ENCODE peak calls at places on chromosomes 1 and 21, in nine cellular contexts. One of them, this sample, is unnamed. For H3K36me3, the result is how much of the 10 kb centered on the place peaks cover.

GRCh38 chr21:25518491-25518911 is 88.8 kb downstream of the MRPL39 start:
- DNase-seq in cardiac muscle cell: peak
- DNase-seq in keratinocyte: no peak
- DNase-seq in neural progenitor cell: peak
- DNase-seq in stomach: no peak
- DNase-seq in Peyer's patch: no peak
- DNase-seq in CD8-positive, alpha-beta T cell: no peak
- DNase-seq in lower lobe of right lung: no peak
- DNase-seq in GM23338: peak
- DNase-seq in this sample: no peak

GRCh38 chr1:59340411-59341307 is 43.8 kb downstream of the FGGY start:
- DNase-seq in Peyer's patch: no peak
- DNase-seq in keratinocyte: no peak
- DNase-seq in cardiac muscle cell: no peak
- DNase-seq in GM23338: no peak
- DNase-seq in lower lobe of right lung: no peak
- DNase-seq in stomach: no peak
- DNase-seq in CD8-positive, alpha-beta T cell: no peak
- DNase-seq in neural progenitor cell: no peak
- DNase-seq in this sample: no peak

GRCh38 chr1:193709607-193710006 is 523.2 kb upstream of the B3GALT2 start:
- DNase-seq in stomach: no peak
- DNase-seq in GM23338: no peak
- DNase-seq in Peyer's patch: no peak
- DNase-seq in lower lobe of right lung: no peak
- DNase-seq in keratinocyte: no peak
- DNase-seq in cardiac muscle cell: no peak
- DNase-seq in CD8-positive, alpha-beta T cell: no peak
- DNase-seq in neural progenitor cell: no peak
- DNase-seq in this sample: no peak

GRCh38 chr1:247147781-247148180 is 24.0 kb downstream of the ZNF124 start:
- DNase-seq in cardiac muscle cell: no peak
- DNase-seq in keratinocyte: no peak
- DNase-seq in neural progenitor cell: no peak
- DNase-seq in lower lobe of right lung: no peak
- DNase-seq in GM23338: no peak
- DNase-seq in CD8-positive, alpha-beta T cell: no peak
- DNase-seq in stomach: no peak
- DNase-seq in Peyer's patch: no peak
- DNase-seq in this sample: no peak

GRCh38 chr1:226690460-226690982 is 48.6 kb downstream of the ITPKB start:
- DNase-seq in GM23338: no peak
- DNase-seq in cardiac muscle cell: peak
- DNase-seq in stomach: no peak
- DNase-seq in keratinocyte: no peak
- DNase-seq in neural progenitor cell: no peak
- DNase-seq in lower lobe of right lung: no peak
- DNase-seq in Peyer's patch: no peak
- DNase-seq in CD8-positive, alpha-beta T cell: no peak
- DNase-seq in this sample: no peak

GRCh38 chr21:36065497-36066036 is 4.3 kb upstream of the CBR1 start:
- DNase-seq in cardiac muscle cell: peak
- DNase-seq in keratinocyte: no peak
- DNase-seq in CD8-positive, alpha-beta T cell: no peak
- DNase-seq in GM23338: no peak
- DNase-seq in Peyer's patch: no peak
- DNase-seq in stomach: no peak
- DNase-seq in neural progenitor cell: no peak
- DNase-seq in lower lobe of right lung: no peak
- DNase-seq in this sample: no peak

GRCh38 chr21:25501448-25501847 is 105.8 kb downstream of the MRPL39 start:
- DNase-seq in neural progenitor cell: no peak
- DNase-seq in cardiac muscle cell: no peak
- DNase-seq in GM23338: no peak
- DNase-seq in CD8-positive, alpha-beta T cell: no peak
- DNase-seq in keratinocyte: no peak
- DNase-seq in Peyer's patch: no peak
- DNase-seq in lower lobe of right lung: no peak
- DNase-seq in stomach: no peak
- DNase-seq in this sample: no peak

GRCh38 chr1:14826172-14826636 is 227.7 kb downstream of the KAZN start:
- DNase-seq in lower lobe of right lung: peak
- DNase-seq in stomach: no peak
- DNase-seq in GM23338: no peak
- DNase-seq in cardiac muscle cell: peak
- DNase-seq in keratinocyte: no peak
- DNase-seq in neural progenitor cell: no peak
- DNase-seq in CD8-positive, alpha-beta T cell: no peak
- DNase-seq in Peyer's patch: no peak
- DNase-seq in this sample: no peak

GRCh38 chr1:17273096-17273495 is 24.2 kb downstream of the PADI3 start:
- DNase-seq in neural progenitor cell: no peak
- DNase-seq in keratinocyte: no peak
- DNase-seq in GM23338: no peak
- DNase-seq in CD8-positive, alpha-beta T cell: no peak
- DNase-seq in stomach: no peak
- DNase-seq in Peyer's patch: no peak
- DNase-seq in cardiac muscle cell: no peak
- DNase-seq in lower lobe of right lung: no peak
- DNase-seq in this sample: no peak

GRCh38 chr1:178500091-178500770 is 3.5 kb upstream of the CLEC20A start:
- DNase-seq in CD8-positive, alpha-beta T cell: no peak
- DNase-seq in Peyer's patch: no peak
- DNase-seq in lower lobe of right lung: no peak
- DNase-seq in neural progenitor cell: peak
- DNase-seq in stomach: no peak
- DNase-seq in GM23338: peak
- DNase-seq in cardiac muscle cell: no peak
- DNase-seq in keratinocyte: no peak
- DNase-seq in this sample: no peak
- TF ChIP-seq CTCF in CD8-positive, alpha-beta T cell: no peak
- TF ChIP-seq CTCF in Peyer's patch: no peak
- TF ChIP-seq CTCF in lower lobe of right lung: peak
- TF ChIP-seq CTCF in neural progenitor cell: peak
- TF ChIP-seq CTCF in stomach: no peak
- TF ChIP-seq CTCF in GM23338: peak
- TF ChIP-seq CTCF in cardiac muscle cell: no peak
- TF ChIP-seq CTCF in keratinocyte: peak
- TF ChIP-seq CTCF in this sample: peak

GRCh38 chr1:154347961-154348360 is 22.6 kb downstream of the ATP8B2 start:
- DNase-seq in keratinocyte: no peak
- DNase-seq in stomach: no peak
- DNase-seq in cardiac muscle cell: peak
- DNase-seq in Peyer's patch: no peak
- DNase-seq in CD8-positive, alpha-beta T cell: no peak
- DNase-seq in neural progenitor cell: no peak
- DNase-seq in lower lobe of right lung: no peak
- DNase-seq in GM23338: no peak
- DNase-seq in this sample: no peak

GRCh38 chr1:154342132-154342531 is 16.8 kb downstream of the ATP8B2 start:
- DNase-seq in keratinocyte: no peak
- DNase-seq in neural progenitor cell: no peak
- DNase-seq in CD8-positive, alpha-beta T cell: no peak
- DNase-seq in cardiac muscle cell: no peak
- DNase-seq in Peyer's patch: no peak
- DNase-seq in lower lobe of right lung: no peak
- DNase-seq in stomach: no peak
- DNase-seq in GM23338: no peak
- DNase-seq in this sample: no peak

GRCh38 chr1:154346276-154346914 is 21.1 kb downstream of the ATP8B2 start:
- DNase-seq in GM23338: no peak
- DNase-seq in Peyer's patch: no peak
- DNase-seq in stomach: no peak
- DNase-seq in cardiac muscle cell: no peak
- DNase-seq in lower lobe of right lung: no peak
- DNase-seq in CD8-positive, alpha-beta T cell: no peak
- DNase-seq in keratinocyte: no peak
- DNase-seq in neural progenitor cell: no peak
- DNase-seq in this sample: no peak

GRCh38 chr1:154342836-154343472 is 17.6 kb downstream of the ATP8B2 start:
- DNase-seq in neural progenitor cell: no peak
- DNase-seq in GM23338: no peak
- DNase-seq in Peyer's patch: peak
- DNase-seq in lower lobe of right lung: peak
- DNase-seq in cardiac muscle cell: no peak
- DNase-seq in stomach: peak
- DNase-seq in keratinocyte: no peak
- DNase-seq in CD8-positive, alpha-beta T cell: peak
- DNase-seq in this sample: no peak

DNA sequence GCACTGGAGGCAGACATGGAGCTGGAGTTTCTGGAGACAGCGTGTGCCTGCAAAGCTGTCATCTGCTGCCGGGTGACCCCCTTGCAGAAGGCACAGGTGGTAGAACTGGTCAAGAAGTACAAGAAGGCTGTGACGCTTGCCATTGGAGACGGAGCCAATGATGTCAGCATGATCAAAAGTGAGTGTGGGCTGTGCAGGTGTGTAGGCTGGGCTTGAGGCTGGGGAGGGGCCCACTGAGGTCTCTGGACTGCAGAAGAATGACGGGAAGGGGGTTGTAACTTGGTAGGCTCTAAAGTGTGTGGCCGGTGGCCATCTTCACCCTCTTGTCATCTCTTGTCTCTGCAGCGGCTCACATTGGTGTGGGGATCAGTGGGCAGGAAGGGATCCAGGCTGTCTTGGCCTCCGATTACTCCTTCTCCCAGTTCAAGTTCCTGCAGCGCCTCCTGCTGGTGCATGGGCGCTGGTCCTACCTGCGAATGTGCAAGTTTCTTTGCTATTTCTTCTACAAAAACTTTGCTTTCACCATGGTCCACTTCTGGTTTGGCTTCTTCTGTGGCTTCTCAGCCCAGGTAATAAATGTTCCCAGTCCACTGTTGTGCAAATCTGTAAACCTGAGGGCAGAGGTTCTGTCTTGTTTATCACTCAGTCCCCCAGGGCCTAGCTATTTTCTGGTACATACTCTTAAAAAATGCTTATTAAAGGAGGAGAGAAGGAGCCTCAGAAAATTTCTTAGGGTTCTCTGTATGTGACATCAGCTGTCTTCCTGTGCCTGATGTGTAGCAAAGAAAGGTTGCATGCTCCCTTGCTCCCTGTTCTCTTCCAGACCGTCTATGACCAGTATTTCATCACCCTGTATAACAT is 19.9 kb downstream of the ATP8B2 start:
- DNase-seq in CD8-positive, alpha-beta T cell: peak
- DNase-seq in stomach: peak
- DNase-seq in keratinocyte: no peak
- DNase-seq in cardiac muscle cell: peak
- DNase-seq in Peyer's patch: peak
- DNase-seq in GM23338: peak
- DNase-seq in lower lobe of right lung: peak
- DNase-seq in neural progenitor cell: peak
- DNase-seq in this sample: no peak
- H3K36me3 ChIP-seq in CD8-positive, alpha-beta T cell: half or more
- H3K36me3 ChIP-seq in stomach: half or more
- H3K36me3 ChIP-seq in keratinocyte: under half
- H3K36me3 ChIP-seq in cardiac muscle cell: half or more
- H3K36me3 ChIP-seq in Peyer's patch: under half
- H3K36me3 ChIP-seq in GM23338: under half
- H3K36me3 ChIP-seq in lower lobe of right lung: half or more
- H3K36me3 ChIP-seq in neural progenitor cell: under half
- H3K36me3 ChIP-seq in this sample: under half

DNA sequence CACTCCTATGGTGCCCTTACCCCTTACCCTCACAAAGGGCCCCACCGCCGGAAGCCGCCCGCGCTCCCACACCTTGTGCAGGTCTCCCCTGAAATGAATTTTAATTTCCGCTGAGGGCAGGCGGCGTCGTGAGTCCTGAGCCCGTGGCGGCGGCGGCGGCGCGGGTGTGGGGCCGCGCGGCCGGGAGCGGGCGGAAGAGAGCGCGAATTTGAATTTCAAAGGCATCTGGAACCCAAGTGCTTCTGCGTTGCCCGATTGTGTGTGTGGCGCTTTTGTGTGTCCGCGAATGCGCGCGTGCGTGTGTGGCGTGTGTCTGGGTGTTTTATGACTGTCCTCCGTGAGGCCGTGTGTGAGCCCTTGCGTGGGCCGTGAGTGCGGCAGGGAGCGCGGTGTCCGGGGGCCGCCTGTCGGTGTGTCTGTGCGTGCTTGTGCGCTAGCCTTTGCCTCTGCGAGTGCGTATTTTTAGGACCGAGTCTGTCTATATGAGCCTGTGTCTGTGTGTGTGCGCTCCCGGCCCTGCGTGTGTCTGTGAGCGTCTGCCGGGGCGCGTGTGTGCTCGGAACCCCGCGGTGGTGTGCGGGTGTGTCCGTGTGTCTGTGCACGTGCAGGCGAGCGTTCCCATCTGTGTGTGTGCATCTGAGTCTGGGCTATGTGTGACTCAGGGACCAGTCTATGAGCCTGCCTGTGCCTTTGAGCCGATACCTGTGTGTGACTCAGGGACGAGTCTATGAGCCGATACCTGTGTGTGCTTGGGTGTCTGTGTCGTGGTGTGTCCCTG is 7.9 kb upstream of the ADGRB2 start:
- DNase-seq in lower lobe of right lung: no peak
- DNase-seq in stomach: no peak
- DNase-seq in GM23338: no peak
- DNase-seq in cardiac muscle cell: peak
- DNase-seq in neural progenitor cell: peak
- DNase-seq in keratinocyte: peak
- DNase-seq in Peyer's patch: no peak
- DNase-seq in CD8-positive, alpha-beta T cell: no peak
- DNase-seq in this sample: no peak
- TF ChIP-seq CTCF in lower lobe of right lung: no peak
- TF ChIP-seq CTCF in stomach: no peak
- TF ChIP-seq CTCF in GM23338: no peak
- TF ChIP-seq CTCF in cardiac muscle cell: no peak
- TF ChIP-seq CTCF in neural progenitor cell: peak
- TF ChIP-seq CTCF in keratinocyte: peak
- TF ChIP-seq CTCF in Peyer's patch: no peak
- TF ChIP-seq CTCF in CD8-positive, alpha-beta T cell: no peak
- TF ChIP-seq CTCF in this sample: no peak

DNA sequence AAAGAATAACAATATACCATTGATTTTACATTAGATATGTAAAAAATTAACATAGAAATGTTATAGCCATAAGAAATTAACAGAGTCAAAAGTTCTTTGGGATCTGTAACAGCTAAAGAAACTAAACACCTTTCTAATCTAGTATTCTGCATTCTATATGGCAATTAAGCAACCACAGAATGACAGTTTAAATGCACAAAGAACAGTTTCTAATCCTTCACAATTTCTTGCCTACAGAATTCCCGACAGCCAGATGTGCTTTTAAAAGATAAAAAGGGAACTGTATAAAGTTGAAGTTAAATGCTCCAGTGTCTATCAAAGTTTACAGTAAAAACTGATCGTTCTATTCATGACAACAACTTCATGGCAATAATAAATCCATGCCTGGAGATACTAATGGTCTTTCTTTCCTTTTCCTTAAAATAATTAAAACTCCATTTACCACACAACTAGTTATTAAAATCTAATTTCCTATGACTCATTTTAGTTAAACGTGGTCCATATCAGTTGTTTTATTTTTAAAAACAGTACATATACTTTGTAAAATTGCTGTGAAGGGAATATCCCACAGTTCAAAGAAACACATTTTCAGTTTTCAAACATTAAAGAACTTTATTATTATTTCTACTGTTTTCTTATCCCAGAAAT is 110.2 kb downstream of the EIF4G3 start:
- DNase-seq in CD8-positive, alpha-beta T cell: no peak
- DNase-seq in Peyer's patch: no peak
- DNase-seq in cardiac muscle cell: no peak
- DNase-seq in keratinocyte: no peak
- DNase-seq in lower lobe of right lung: no peak
- DNase-seq in stomach: no peak
- DNase-seq in GM23338: no peak
- DNase-seq in neural progenitor cell: no peak
- DNase-seq in this sample: no peak
- H3K36me3 ChIP-seq in CD8-positive, alpha-beta T cell: under half
- H3K36me3 ChIP-seq in Peyer's patch: under half
- H3K36me3 ChIP-seq in cardiac muscle cell: under half
- H3K36me3 ChIP-seq in keratinocyte: under half
- H3K36me3 ChIP-seq in lower lobe of right lung: under half
- H3K36me3 ChIP-seq in stomach: under half
- H3K36me3 ChIP-seq in GM23338: under half
- H3K36me3 ChIP-seq in neural progenitor cell: under half
- H3K36me3 ChIP-seq in this sample: under half

This sample was measured in kidney epithelial cell.